ENCODE peak calls at places on chromosomes 4 and X, in six cellular contexts. L is endothelial cell; A is tibial artery; J is astrocyte; N is progenitor cell of endocrine pancreas; S is activated CD4-positive, alpha-beta T cell treated with anti-CD3 and anti-CD28 coated beads, Interleukin-2, amount 50 U/mL, for 1 hour. K is an unnamed sample.

GRCh38 chr4:174189392-174190029 is 94.0 kb downstream of the FBXO8 start:
- DNase-seq in L (no peak), A (no peak), J (no peak), N (no peak), S (no peak), K (no peak)

GRCh38 chrX:69060631-69061408 is 104.4 kb downstream of the PJA1 start:
- DNase-seq in L (peak; percentile 34), A (no peak), J (peak; percentile 10), N (peak; percentile 11), S (no peak), K (no peak)

GRCh38 chr4:122346503-122346902 is 32.3 kb upstream of the ADAD1 start:
- DNase-seq in L (no peak), A (no peak), J (no peak), N (no peak), S (no peak), K (no peak)

GRCh38 chr4:181548873-181549541 is 694.2 kb upstream of the TENM3 start:
- DNase-seq in L (no peak), A (no peak), J (peak; percentile 96), N (no peak), S (no peak), K (peak; percentile 14)

GRCh38 chrX:31123335-31123734 is 51.5 kb upstream of the FTHL17 start:
- DNase-seq in L (no peak), A (no peak), J (no peak), N (no peak), S (no peak), K (no peak)

GRCh38 chr4:8537041-8537461 is 43.1 kb upstream of the GPR78 start:
- DNase-seq in L (no peak), A (no peak), J (peak; percentile 79), N (no peak), S (no peak), K (peak; percentile 65)

GRCh38 chrX:19121898-19122640 is at the start of gene ADGRG2:
- DNase-seq in L (peak; percentile 14), A (peak; percentile 66), J (peak; percentile 7), N (peak; percentile 16), S (no peak), K (peak; percentile 42)

GRCh38 chr4:54400802-54401201 is 171.7 kb downstream of the PDGFRA start:
- DNase-seq in L (peak; percentile 8), A (no peak), J (peak; percentile 58), N (no peak), S (no peak), K (no peak)

GRCh38 chr4:5691491-5692132 is 16.7 kb downstream of the EVC2 start:
- DNase-seq in L (no peak), A (no peak), J (no peak), N (no peak), S (no peak), K (no peak)

GRCh38 chr4:104912518-104912917 is 234.2 kb upstream of the TET2 start:
- DNase-seq in L (no peak), A (no peak), J (no peak), N (no peak), S (no peak), K (no peak)

GRCh38 chr4:89549907-89550306 is 242.3 kb upstream of the GPRIN3 start:
- DNase-seq in L (no peak), A (no peak), J (no peak), N (no peak), S (no peak), K (no peak)

GRCh38 chr4:149897784-149898183 is 82.1 kb upstream of the IQCM start:
- DNase-seq in L (no peak), A (no peak), J (no peak), N (no peak), S (no peak), K (no peak)

GRCh38 chr4:13893221-13893620 is 265.7 kb upstream of the BOD1L1 start:
- DNase-seq in L (no peak), A (no peak), J (no peak), N (no peak), S (no peak), K (no peak)

GRCh38 chr4:174217273-174218126 is 66.0 kb downstream of the FBXO8 start:
- DNase-seq in L (no peak), A (no peak), J (peak; percentile 57), N (no peak), S (no peak), K (no peak)

GRCh38 chr4:52873861-52874343 is 11.8 kb downstream of the RASL11B start:
- DNase-seq in L (no peak), A (no peak), J (peak; percentile 55), N (no peak), S (no peak), K (no peak)

GRCh38 chr4:73414936-73415271 is 10.8 kb downstream of the ALB start:
- DNase-seq in L (no peak), A (no peak), J (no peak), N (no peak), S (no peak), K (no peak)

GRCh38 chr4:78481180-78481579 is 70.4 kb upstream of the ANXA3 start:
- DNase-seq in L (no peak), A (no peak), J (peak; percentile 35), N (no peak), S (no peak), K (no peak)

GRCh38 chrX:134743121-134743520 is 84.8 kb upstream of the PLAC1 start:
- DNase-seq in L (no peak), A (no peak), J (no peak), N (no peak), S (no peak), K (no peak)

GRCh38 chrX:3295731-3296130 is 50.7 kb downstream of the MXRA5 start:
- DNase-seq in L (no peak), A (no peak), J (no peak), N (no peak), S (no peak), K (no peak)

GRCh38 chr4:86032476-86033022 is 327.3 kb downstream of the MAPK10 start:
- DNase-seq in L (no peak), A (no peak), J (peak; percentile 95), N (no peak), S (no peak), K (no peak)

GRCh38 chr4:184471872-184472539 is 2.3 kb downstream of the IRF2 start:
- DNase-seq in L (no peak), A (no peak), J (no peak), N (no peak), S (no peak), K (peak; percentile 46)

GRCh38 chr4:118757761-118758213 is 72.6 kb downstream of the METTL14 start:
- DNase-seq in L (no peak), A (no peak), J (no peak), N (no peak), S (no peak), K (no peak)

GRCh38 chrX:139023531-139023930 is 312.0 kb upstream of the FGF13 start:
- DNase-seq in L (no peak), A (no peak), J (no peak), N (no peak), S (no peak), K (no peak)

GRCh38 chr4:112523764-112524505 is 8.0 kb upstream of the NEUROG2 start:
- DNase-seq in L (peak; percentile 90), A (no peak), J (no peak), N (peak; percentile 82), S (peak; percentile 69), K (no peak)

GRCh38 chr4:140515423-140515822 is 8.5 kb upstream of the ELMOD2 start:
- DNase-seq in L (no peak), A (no peak), J (no peak), N (no peak), S (no peak), K (no peak)

GRCh38 chr4:73451404-73451803 is 15.4 kb downstream of the AFP start:
- DNase-seq in L (no peak), A (no peak), J (peak; percentile 85), N (no peak), S (no peak), K (no peak)

GRCh38 chrX:112946227-112946626 is 105.6 kb upstream of the AMOT start:
- DNase-seq in L (no peak), A (no peak), J (no peak), N (no peak), S (no peak), K (no peak)

GRCh38 chr4:38509551-38509950 is 154.4 kb upstream of the KLF3 start:
- DNase-seq in L (no peak), A (no peak), J (no peak), N (no peak), S (peak; percentile 31), K (no peak)

GRCh38 chr4:78652282-78652876 is 100.8 kb downstream of the ANXA3 start:
- DNase-seq in L (no peak), A (no peak), J (peak; percentile 70), N (no peak), S (no peak), K (no peak)

GRCh38 chrX:150696264-150696789 is 3.1 kb downstream of the MTMR1 start:
- DNase-seq in L (no peak), A (no peak), J (no peak), N (no peak), S (no peak), K (no peak)

K was measured in 8988T.